ENCODE peak calls at places on chromosomes 12 and 14, in four cellular contexts. N is progenitor cell of endocrine pancreas, B is GM12865, M is B cell. C is an unnamed sample.

GRCh38 chr12:46357438-46358324 is 14.9 kb downstream of the SLC38A2 start:
- DNase-seq in N (no peak), B (no peak), M (no peak), C (no peak)

GRCh38 chr12:18430425-18431048 is 169.2 kb downstream of the PIK3C2G start:
- DNase-seq in N (peak; percentile 60), B (peak; percentile 49), M (no peak), C (no peak)

GRCh38 chr12:84913151-84913550 is 552 bp upstream of the SLC6A15 start:
- DNase-seq in N (no peak), B (no peak), M (no peak), C (no peak)

GRCh38 chr12:59717436-59717835 is 121.6 kb downstream of the SLC16A7 start:
- DNase-seq in N (no peak), B (no peak), M (no peak), C (no peak)

GRCh38 chr14:104037903-104038302 is 47.6 kb upstream of the ASPG start:
- DNase-seq in N (no peak), B (no peak), M (no peak), C (no peak)

GRCh38 chr14:34179723-34180122 is 228.8 kb upstream of the EGLN3 start:
- DNase-seq in N (no peak), B (no peak), M (no peak), C (no peak)

GRCh38 chr14:44782775-44783238 is 178.9 kb downstream of the KLHL28 start:
- DNase-seq in N (no peak), B (no peak), M (no peak), C (no peak)

GRCh38 chr14:104553166-104554087 is 26.1 kb upstream of the C14orf180 start:
- DNase-seq in N (no peak), B (no peak), M (peak; percentile 33), C (no peak)

GRCh38 chr14:52961060-52961639 is 10.3 kb upstream of the FERMT2 start:
- DNase-seq in N (no peak), B (peak; percentile 83), M (peak; percentile 45), C (peak; percentile 52)

GRCh38 chr14:75401356-75401755 is 26.5 kb upstream of the JDP2 start:
- DNase-seq in N (no peak), B (no peak), M (no peak), C (no peak)

GRCh38 chr12:124940393-124941169 is 26.1 kb upstream of the UBC start:
- DNase-seq in N (peak; percentile 67), B (peak; percentile 93), M (peak; percentile 72), C (peak; percentile 83)

GRCh38 chr12:4307593-4308333 is 13.2 kb upstream of the TIGAR start:
- DNase-seq in N (peak; percentile 72), B (peak; percentile 42), M (no peak), C (no peak)

DNA sequence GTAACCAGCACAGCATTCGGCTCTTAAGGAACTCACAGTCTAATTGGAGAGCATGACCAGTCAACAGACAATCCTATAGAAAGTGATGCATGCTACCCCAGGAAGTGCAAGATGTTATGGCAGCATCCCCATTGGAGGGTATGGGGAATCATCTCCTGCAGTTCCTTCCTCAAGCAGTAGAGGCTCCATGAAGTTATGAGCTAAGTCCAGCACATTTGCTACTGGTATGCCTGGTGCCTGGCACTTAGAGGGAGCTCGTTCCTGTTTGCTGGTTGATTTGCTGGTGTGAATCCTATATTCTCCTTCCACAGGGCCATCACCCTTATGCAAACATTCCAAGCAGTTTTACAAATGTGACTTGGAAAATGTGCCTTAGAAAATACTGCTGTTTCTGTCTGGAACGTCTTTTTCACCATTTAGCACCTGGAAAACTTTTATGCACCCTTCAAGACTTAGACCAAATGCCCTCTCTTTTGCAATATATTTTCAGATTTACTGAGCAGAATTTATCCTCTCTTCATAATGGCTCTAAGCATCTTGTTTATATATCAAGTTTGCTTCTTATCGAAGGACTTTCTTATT is 136.1 kb upstream of the WSCD2 start:
- DNase-seq in N (peak; percentile 31), B (peak; percentile 59), M (no peak), C (no peak)
- TF ChIP-seq CTCF in N (peak; percentile 64), B (peak; percentile 60), M (peak; percentile 26), C (peak; percentile 65)

GRCh38 chr12:123761841-123762714 is at the start of gene DNAH10:
- DNase-seq in N (peak; percentile 76), B (peak; percentile 62), M (peak; percentile 83), C (peak; percentile 76)
- TF ChIP-seq CTCF in N (peak; percentile 73), B (peak; percentile 36), M (peak; percentile 66), C (peak; percentile 15)

GRCh38 chr12:111029305-111029704 is 108.9 kb upstream of the MYL2 start:
- DNase-seq in N (no peak), B (no peak), M (no peak), C (no peak)
- TF ChIP-seq CTCF in N (no peak), B (no peak), M (no peak), C (no peak)

GRCh38 chr12:51536159-51536558 is 54.9 kb upstream of the SCN8A start:
- DNase-seq in N (no peak), B (no peak), M (no peak), C (no peak)
- TF ChIP-seq CTCF in N (peak; percentile 35), B (no peak), M (no peak), C (no peak)

DNA sequence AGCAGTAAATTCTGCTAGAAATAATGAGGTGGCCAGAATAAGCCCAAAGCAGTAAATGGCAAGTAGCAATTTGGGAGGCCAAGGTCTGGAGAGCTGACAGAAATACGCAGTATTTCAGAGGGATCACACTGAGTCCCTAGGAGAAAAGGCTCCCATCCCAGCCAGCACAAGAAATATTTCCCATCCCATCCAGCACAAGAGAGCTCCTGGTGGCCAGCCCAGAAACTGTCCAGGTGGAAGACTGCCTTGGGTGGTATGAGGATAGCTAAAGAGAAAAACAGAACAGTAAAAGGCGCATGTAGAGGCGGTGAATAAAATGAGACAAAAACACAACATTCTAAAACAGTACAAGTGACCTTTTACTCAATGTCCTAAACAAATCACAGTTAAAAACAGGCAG is 120.7 kb downstream of the HECTD4 start:
- DNase-seq in N (no peak), B (no peak), M (no peak), C (no peak)
- TF ChIP-seq CTCF in N (peak; percentile 32), B (no peak), M (no peak), C (peak; percentile 8)

DNA sequence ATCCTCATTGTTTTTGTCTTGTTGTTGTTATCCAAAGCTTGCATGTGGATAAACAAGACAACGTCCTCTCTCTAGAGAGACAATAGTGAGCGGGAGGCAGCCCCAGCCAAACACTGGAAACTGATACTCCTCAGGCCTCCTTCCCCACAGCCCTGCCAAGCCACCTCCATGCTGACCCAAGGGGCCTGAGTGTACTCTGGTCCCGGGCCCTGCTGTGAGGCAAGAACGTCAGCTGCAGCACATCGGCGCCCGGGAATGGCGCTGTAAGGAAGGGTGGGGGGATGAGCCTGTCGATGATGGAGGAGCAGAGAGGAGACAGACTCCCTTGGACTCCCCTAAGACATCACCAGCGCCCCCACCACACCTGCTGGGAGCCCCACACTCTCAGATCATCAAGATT is 83.6 kb downstream of the ANO2 start:
- DNase-seq in N (no peak), B (no peak), M (no peak), C (no peak)
- TF ChIP-seq CTCF in N (no peak), B (no peak), M (no peak), C (no peak)

DNA sequence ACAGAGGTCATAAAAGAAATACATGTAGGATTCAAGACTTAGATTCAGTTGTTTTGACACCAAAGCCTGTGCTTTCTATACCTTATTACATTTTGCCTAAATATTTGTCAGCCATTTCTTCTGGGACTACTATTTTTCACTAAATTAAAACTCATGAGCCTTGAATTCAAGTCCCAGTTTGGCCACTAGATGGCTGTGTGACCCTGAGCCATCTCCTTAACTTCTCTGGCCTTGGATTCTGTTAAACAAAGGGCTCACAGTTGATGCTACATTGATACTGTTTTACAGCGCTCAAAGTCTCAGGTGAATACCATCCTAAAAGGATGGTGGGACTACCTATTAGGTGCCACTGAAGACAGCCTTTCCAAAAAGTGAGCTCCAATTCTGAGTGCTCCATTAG is 39.6 kb upstream of the CCDC198 start:
- DNase-seq in N (no peak), B (peak; percentile 44), M (no peak), C (no peak)
- TF ChIP-seq CTCF in N (peak; percentile 57), B (peak; percentile 49), M (no peak), C (peak; percentile 57)

GRCh38 chr12:28456934-28457710 is 266.9 kb downstream of the CCDC91 start:
- DNase-seq in N (no peak), B (no peak), M (no peak), C (no peak)
- TF ChIP-seq CTCF in N (no peak), B (no peak), M (no peak), C (no peak)

DNA sequence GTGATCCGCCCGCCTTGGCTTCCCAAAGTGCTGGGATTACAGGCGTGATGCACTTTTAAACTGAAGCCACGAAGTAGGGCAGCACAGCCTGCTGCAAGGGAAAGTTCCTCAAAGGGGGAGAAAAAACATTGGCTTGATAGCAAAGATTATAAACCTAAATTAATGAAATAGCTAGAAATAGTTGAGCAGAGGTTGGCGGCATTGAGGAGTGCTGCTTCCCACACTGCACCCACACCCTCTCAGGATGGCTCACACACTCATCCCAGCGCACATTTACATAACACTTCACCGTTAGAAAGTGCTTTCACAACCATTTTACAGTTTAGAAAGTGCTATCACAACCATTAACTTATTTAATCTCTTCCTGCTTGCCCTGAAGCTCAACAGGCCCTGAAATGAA is 44.4 kb upstream of the TCL1A start:
- DNase-seq in N (no peak), B (no peak), M (no peak), C (no peak)
- TF ChIP-seq CTCF in N (no peak), B (no peak), M (no peak), C (no peak)

GRCh38 chr14:77459072-77459723 is 1.3 kb downstream of the AHSA1 start:
- DNase-seq in N (no peak), B (peak; percentile 83), M (no peak), C (peak; percentile 30)
- TF ChIP-seq CTCF in N (peak; percentile 62), B (peak; percentile 69), M (peak; percentile 71), C (peak; percentile 72)